ENCODE peak calls at places on chromosomes 1 and 21, in four cellular contexts. One of them, this sample, is unnamed.

GRCh38 chr1:151994956-151995355 is 1.3 kb upstream of the S100A10 start:
- DNase-seq in WTC11: no peak
- DNase-seq in K562: no peak
- DNase-seq in HepG2: no peak
- DNase-seq in this sample: no peak

GRCh38 chr1:61287734-61288133 is 205.4 kb downstream of the NFIA start:
- DNase-seq in WTC11: no peak
- DNase-seq in K562: no peak
- DNase-seq in HepG2: peak
- DNase-seq in this sample: no peak

GRCh38 chr1:93665015-93665414 is 16.6 kb downstream of the BCAR3 start:
- DNase-seq in WTC11: no peak
- DNase-seq in K562: no peak
- DNase-seq in HepG2: no peak
- DNase-seq in this sample: no peak

GRCh38 chr1:233632436-233632835 is 18.5 kb downstream of the KCNK1 start:
- DNase-seq in WTC11: no peak
- DNase-seq in K562: no peak
- DNase-seq in HepG2: no peak
- DNase-seq in this sample: no peak

GRCh38 chr1:180181048-180181447 is 26.4 kb downstream of the QSOX1 start:
- DNase-seq in WTC11: peak
- DNase-seq in K562: peak
- DNase-seq in HepG2: no peak
- DNase-seq in this sample: peak

GRCh38 chr1:94272388-94272787 is 35.0 kb upstream of the ARHGAP29 start:
- DNase-seq in WTC11: no peak
- DNase-seq in K562: no peak
- DNase-seq in HepG2: no peak
- DNase-seq in this sample: no peak

GRCh38 chr1:213658508-213658907 is 329.3 kb upstream of the PROX1 start:
- DNase-seq in WTC11: no peak
- DNase-seq in K562: no peak
- DNase-seq in HepG2: no peak
- DNase-seq in this sample: no peak

GRCh38 chr1:21323091-21323490 is 32.8 kb upstream of the ECE1 start:
- DNase-seq in WTC11: no peak
- DNase-seq in K562: no peak
- DNase-seq in HepG2: no peak
- DNase-seq in this sample: no peak

GRCh38 chr1:67169932-67170331 is 3.7 kb downstream of the IL23R start:
- DNase-seq in WTC11: no peak
- DNase-seq in K562: no peak
- DNase-seq in HepG2: peak
- DNase-seq in this sample: no peak

DNA sequence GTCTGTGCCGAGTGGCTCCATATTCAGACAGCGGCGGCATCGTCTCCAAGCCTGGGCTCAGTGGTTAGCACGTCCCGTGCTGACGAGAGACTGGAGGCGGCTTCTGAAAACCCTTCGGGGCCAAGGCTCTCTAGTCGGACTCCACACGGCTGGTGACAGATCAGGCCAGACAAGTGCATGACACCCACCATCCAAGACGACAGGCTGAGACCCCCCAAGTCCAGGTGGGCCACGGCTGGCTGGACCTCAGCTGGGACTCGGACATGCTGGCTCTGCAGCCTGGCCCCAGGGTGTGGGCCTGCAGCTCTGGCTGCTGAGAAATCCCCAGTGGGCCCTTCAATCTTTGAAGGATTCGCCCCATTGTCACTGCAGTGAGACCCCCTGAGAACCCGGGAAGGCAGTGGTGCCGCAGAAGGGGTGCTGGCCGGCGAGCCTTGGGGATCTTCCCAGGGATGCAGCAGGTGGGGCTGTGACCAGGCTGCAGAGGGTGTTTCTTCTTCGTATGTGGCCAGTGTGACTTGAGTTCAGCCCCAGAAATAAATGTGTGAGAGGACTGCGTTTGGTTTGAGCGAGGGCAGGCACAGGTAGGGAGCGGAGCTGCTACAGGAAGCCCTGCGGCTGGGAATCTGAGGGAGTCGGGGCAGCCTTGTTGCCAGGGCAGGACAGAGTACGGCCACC is 15.9 kb upstream of the SLC19A1 start:
- DNase-seq in WTC11: no peak
- DNase-seq in K562: no peak
- DNase-seq in HepG2: no peak
- DNase-seq in this sample: no peak
- TF ChIP-seq SP1 in WTC11: no peak
- TF ChIP-seq SP1 in K562: no peak
- TF ChIP-seq SP1 in HepG2: no peak
- TF ChIP-seq SP1 in this sample: no peak

GRCh38 chr1:7785108-7785507 is 1.0 kb downstream of the PER3 start:
- DNase-seq in WTC11: no peak
- DNase-seq in K562: no peak
- DNase-seq in HepG2: no peak
- DNase-seq in this sample: no peak
- TF ChIP-seq ELF4 in WTC11: no peak
- TF ChIP-seq ELF4 in K562: no peak
- TF ChIP-seq ELF4 in HepG2: no peak
- TF ChIP-seq ELF4 in this sample: no peak

DNA sequence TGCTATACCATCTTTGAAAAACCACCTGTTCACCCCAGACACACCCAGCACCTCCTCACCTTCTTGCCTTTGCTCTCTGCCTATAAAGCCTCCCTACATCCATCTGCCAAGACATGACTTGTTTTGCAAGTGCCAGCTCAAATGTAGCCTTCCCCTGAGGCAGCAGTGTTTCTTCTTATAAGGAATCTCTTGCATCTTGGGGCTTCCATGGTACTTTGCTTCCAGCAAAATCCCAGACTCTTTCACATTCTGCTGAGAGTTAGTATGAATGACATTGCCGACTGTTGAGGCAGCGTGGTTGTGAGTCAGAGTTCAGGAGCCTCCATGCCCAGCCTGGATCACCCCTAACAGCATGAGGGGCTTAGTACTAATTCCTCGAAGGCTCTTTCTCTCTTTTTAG is 217.4 kb upstream of the RUNX1 start:
- DNase-seq in WTC11: no peak
- DNase-seq in K562: no peak
- DNase-seq in HepG2: no peak
- DNase-seq in this sample: no peak
- TF ChIP-seq SP1 in WTC11: no peak
- TF ChIP-seq SP1 in K562: no peak
- TF ChIP-seq SP1 in HepG2: no peak
- TF ChIP-seq SP1 in this sample: no peak

DNA sequence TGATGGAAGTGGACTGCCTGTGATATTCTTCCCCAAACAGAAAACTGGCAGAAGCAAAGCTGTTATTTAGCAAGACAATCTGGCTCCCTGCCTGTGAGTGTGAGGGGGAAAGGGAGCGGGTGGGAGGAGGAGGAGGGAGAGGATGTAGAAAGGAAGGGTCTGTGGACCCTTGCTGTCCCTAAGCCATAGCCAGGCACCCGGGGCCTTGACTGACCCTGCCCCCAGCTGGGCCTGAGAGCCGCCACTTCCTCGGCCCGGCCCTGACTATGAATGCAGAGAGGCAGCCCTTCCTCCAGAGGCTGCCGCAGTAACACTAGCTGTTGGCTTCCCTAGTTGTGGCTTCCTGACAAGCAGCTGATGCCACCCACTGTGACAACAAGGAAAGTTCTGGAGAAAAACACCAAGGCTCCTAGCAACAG is 13.9 kb downstream of the PLA2G2F start:
- DNase-seq in WTC11: peak
- DNase-seq in K562: no peak
- DNase-seq in HepG2: no peak
- DNase-seq in this sample: no peak
- TF ChIP-seq ELF4 in WTC11: no peak
- TF ChIP-seq ELF4 in K562: no peak
- TF ChIP-seq ELF4 in HepG2: no peak
- TF ChIP-seq ELF4 in this sample: no peak

DNA sequence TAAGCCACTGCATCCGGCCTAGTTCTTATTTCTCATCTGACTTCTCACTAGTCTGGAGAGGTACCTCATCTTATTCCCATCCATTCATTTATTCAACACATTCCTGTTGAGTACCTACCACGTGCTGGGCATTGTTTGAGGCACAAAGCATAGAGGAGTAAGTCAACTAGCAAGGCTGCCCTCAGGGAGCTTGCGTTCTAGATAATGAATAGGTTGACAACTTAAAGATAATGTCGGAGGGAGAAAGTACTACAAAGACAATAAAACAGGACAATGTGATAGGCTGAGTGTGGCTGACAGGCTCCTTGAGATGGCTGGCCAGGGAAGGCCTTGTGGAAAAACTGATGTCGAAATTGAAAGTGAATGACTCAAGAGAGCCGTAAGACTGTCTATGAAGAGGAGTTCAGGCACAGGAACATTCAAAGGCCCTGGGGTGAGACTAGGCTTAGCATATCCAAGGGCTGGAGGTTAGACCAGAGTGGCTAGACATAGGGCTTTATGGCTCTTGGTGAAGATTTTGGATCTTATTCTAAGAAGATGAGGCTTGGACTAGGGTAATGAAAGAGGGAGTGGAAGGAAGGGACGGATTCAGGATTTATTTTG is 18.3 kb downstream of the SPATA21 start:
- DNase-seq in WTC11: no peak
- DNase-seq in K562: no peak
- DNase-seq in HepG2: no peak
- DNase-seq in this sample: no peak
- TF ChIP-seq SP1 in WTC11: no peak
- TF ChIP-seq SP1 in K562: no peak
- TF ChIP-seq SP1 in HepG2: no peak
- TF ChIP-seq SP1 in this sample: no peak

GRCh38 chr1:8409107-8409506 is 91.2 kb downstream of the SLC45A1 start:
- DNase-seq in WTC11: no peak
- DNase-seq in K562: no peak
- DNase-seq in HepG2: peak
- DNase-seq in this sample: peak
- TF ChIP-seq ELF4 in WTC11: no peak
- TF ChIP-seq ELF4 in K562: no peak
- TF ChIP-seq ELF4 in HepG2: no peak
- TF ChIP-seq ELF4 in this sample: no peak

GRCh38 chr1:11448375-11449085 is 30.4 kb upstream of the DISP3 start:
- DNase-seq in WTC11: no peak
- DNase-seq in K562: peak
- DNase-seq in HepG2: no peak
- DNase-seq in this sample: no peak
- TF ChIP-seq SP1 in WTC11: no peak
- TF ChIP-seq SP1 in K562: no peak
- TF ChIP-seq SP1 in HepG2: no peak
- TF ChIP-seq SP1 in this sample: no peak

DNA sequence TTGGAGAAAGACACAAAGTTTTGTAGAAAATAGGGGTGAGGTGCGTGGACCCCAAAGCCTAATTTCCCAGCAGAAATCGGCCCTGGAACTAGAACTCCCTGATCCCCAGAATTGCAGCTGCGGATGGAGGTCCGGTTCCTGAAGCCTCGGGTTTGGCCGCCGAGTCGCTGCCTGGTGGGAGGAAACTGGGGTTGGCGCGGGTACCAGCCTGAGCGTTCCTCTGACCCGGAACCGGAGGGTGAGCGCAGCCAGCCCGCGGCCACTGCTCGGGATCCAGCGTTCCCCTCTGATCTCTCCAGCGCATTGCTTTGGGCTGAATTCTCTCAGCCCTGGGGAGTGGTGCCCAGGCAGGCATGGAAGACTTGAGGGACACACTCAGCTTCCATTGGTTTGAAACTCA is 1.6 kb downstream of the ST6GALNAC5 start:
- DNase-seq in WTC11: peak
- DNase-seq in K562: no peak
- DNase-seq in HepG2: no peak
- DNase-seq in this sample: no peak
- TF ChIP-seq ELF4 in WTC11: no peak
- TF ChIP-seq ELF4 in K562: no peak
- TF ChIP-seq ELF4 in HepG2: no peak
- TF ChIP-seq ELF4 in this sample: no peak

DNA sequence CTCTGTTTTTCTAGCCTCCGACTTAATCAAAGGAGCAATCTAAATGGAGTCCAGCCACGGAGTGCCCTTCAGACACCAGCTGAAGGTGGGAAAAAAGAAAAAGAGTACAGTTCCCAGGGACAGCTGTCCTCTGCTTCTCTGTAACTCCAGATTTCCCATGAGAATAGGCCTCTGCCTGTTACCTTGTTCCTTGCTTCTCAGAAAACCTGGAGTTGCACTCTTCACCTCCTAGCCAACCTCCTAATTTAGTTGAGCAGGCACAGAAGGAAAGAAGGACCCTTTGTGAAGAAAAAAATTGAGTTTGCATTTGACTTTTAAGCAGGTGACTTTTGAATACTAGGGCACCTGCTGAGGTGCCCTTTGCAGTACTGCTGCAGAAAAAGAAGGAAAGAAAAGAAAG is 8.3 kb downstream of the BARHL2 start:
- DNase-seq in WTC11: no peak
- DNase-seq in K562: no peak
- DNase-seq in HepG2: no peak
- DNase-seq in this sample: no peak
- TF ChIP-seq SP1 in WTC11: no peak
- TF ChIP-seq SP1 in K562: no peak
- TF ChIP-seq SP1 in HepG2: no peak
- TF ChIP-seq SP1 in this sample: no peak

This sample was measured in HEK293T.